ENCODE peak calls at places on chromosomes 12 and 14, in four cellular contexts. Z is tibial artery, J is MM.1S, T is cardiac muscle cell. M is an unnamed sample.

GRCh38 chr12:32501835-32502333 is 102.5 kb downstream of the FGD4 start:
- DNase-seq in Z (peak; percentile 36), T (peak; percentile 76), J (peak; percentile 49), M (peak; percentile 58)

GRCh38 chr12:91355150-91356006 is 172.8 kb upstream of the DCN start:
- DNase-seq in Z (peak; percentile 68), J (peak; percentile 73), T (peak; percentile 74), M (peak; percentile 80)

GRCh38 chr12:45244561-45245348 is 28.9 kb downstream of the ANO6 start:
- DNase-seq in J (peak; percentile 87), T (no peak), Z (no peak), M (peak; percentile 52)

GRCh38 chr14:36028218-36028617 is 148.3 kb downstream of the PTCSC3 start:
- DNase-seq in Z (no peak), J (no peak), T (no peak), M (no peak)

GRCh38 chr14:75088566-75089373 is 19.3 kb downstream of the ZC2HC1C start:
- DNase-seq in J (peak; percentile 23), T (peak; percentile 78), Z (peak; percentile 51), M (peak; percentile 50)

GRCh38 chr12:97452230-97452629 is 10.4 kb upstream of the RMST start:
- DNase-seq in Z (no peak), T (no peak), J (peak; percentile 21), M (no peak)

GRCh38 chr14:100815478-100816285 is 10.2 kb upstream of the MEG3 start:
- DNase-seq in T (no peak), J (no peak), Z (no peak), M (peak; percentile 43)

GRCh38 chr14:76294876-76295275 is 81.1 kb upstream of the ESRRB start:
- DNase-seq in J (no peak), Z (no peak), T (no peak), M (no peak)

GRCh38 chr12:123120452-123121166 is 30.3 kb downstream of the PITPNM2 start:
- DNase-seq in T (no peak), Z (no peak), J (peak; percentile 26), M (no peak)

DNA sequence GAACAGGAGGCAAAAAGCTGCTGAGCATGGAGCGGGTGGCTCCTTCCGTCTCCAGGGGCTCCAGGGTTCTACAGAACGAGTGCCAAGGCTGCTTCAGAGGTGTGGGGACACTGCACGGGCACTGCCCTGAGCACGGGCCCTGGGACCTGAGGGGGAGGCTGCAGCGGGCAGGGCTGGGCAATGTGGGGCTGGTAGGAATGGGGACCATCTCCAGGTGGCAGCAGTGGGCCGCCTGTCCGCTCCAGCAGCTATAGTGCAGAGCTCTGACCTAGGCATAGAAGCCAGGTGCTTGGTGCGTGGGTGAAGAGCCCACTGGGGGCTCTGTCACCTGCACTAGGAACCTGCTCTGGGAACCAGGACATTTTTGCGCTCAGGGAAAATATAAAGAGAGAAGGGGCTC is 22.3 kb downstream of the HDAC7 start:
- DNase-seq in T (peak; percentile 41), J (no peak), Z (no peak), M (no peak)
- TF ChIP-seq CTCF in T (peak; percentile 25), J (peak; percentile 47), Z (no peak), M (peak; percentile 60)

DNA sequence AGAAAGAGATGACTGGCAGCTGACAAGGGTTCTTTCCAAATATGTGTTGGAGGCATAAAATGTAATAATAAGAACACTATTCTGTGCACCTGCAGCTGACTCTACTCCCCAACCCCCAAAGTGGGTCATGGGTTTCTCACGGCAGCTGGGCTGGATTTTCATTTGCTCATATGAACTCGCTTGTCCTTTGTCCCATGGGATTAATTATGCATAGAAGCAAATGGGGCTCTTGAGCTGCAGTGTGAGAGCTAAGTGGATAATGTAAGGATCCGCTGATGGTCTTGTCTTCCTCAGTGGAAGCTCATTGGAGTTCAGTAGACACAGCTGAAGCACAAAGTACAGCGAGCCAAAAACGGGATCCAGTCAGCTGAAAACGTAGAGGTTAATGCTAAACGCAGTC is 46.3 kb downstream of the TTC8 start:
- DNase-seq in Z (no peak), J (no peak), T (no peak), M (no peak)
- H3K27ac ChIP-seq in Z (no peak overlapping the region), J (no peak overlapping the region), T (no peak overlapping the region), M (no peak overlapping the region)

GRCh38 chr12:30824311-30824710 is 69.6 kb upstream of the CAPRIN2 start:
- DNase-seq in J (no peak), Z (no peak), T (no peak), M (no peak)
- H3K4me3 ChIP-seq in J (no peak overlapping the region), Z (no peak overlapping the region), T (no peak overlapping the region), M (no peak overlapping the region)

GRCh38 chr12:110599334-110599733 is 14.6 kb upstream of the TCTN1 start:
- DNase-seq in J (no peak), T (no peak), Z (no peak), M (no peak)

GRCh38 chr12:110606253-110606611 is 7.7 kb upstream of the TCTN1 start:
- DNase-seq in Z (no peak), J (no peak), T (no peak), M (no peak)

GRCh38 chr12:110597885-110598284 is 14.8 kb upstream of the PPTC7 start:
- DNase-seq in J (no peak), T (no peak), Z (no peak), M (no peak)

GRCh38 chr12:110600254-110600653 is 13.7 kb upstream of the TCTN1 start:
- DNase-seq in Z (no peak), T (no peak), J (peak; percentile 51), M (no peak)
- TF ChIP-seq CTCF in Z (peak; percentile 76), T (peak; percentile 33), J (peak; percentile 31), M (peak; percentile 25)

DNA sequence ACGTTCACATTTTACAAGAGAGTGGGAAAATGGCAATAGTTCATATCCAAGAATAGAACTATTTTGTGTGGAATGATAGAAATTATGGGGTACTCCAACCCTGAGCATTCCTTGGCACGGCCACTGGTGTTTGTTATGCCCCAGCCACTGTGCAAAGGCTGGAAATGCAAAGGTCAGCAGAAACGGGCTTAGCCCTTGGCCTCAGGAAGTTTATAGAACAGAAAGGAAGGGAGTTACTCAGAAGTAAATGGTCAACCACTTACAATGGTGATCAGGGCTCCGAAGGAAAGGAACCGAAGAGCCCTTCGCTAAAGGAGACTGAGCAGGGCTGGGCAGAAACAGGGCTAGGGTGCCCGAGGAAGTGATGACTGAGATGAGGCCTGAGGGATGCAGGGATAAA is 45.1 kb downstream of the KICS2 start:
- DNase-seq in T (no peak), Z (no peak), J (no peak), M (no peak)
- H3K27ac ChIP-seq in T (no peak overlapping the region), Z (no peak overlapping the region), J (no peak overlapping the region), M (no peak overlapping the region)